ENCODE peak calls at places on chromosomes 4 and X, in nine cellular contexts. One of them, this sample, is unnamed.

GRCh38 chrX:111169141-111169540 is 73.2 kb downstream of the PAK3 start:
- DNase-seq in dermis blood vessel endothelial cell: no peak
- DNase-seq in MCF 10A: no peak
- DNase-seq in hypothalamus: no peak
- DNase-seq in COR-L47: no peak
- DNase-seq in NCI-H510A: no peak
- DNase-seq in NCI-H1092 treated with DMSO at 0.1 percent for 48 hours: peak
- DNase-seq in CD8-positive, alpha-beta memory T cell: no peak
- DNase-seq in caudate nucleus: no peak
- DNase-seq in this sample: no peak

GRCh38 chr4:39621582-39621981 is 17.1 kb downstream of the SMIM14 start:
- DNase-seq in dermis blood vessel endothelial cell: peak
- DNase-seq in MCF 10A: peak
- DNase-seq in hypothalamus: no peak
- DNase-seq in COR-L47: no peak
- DNase-seq in NCI-H510A: no peak
- DNase-seq in NCI-H1092 treated with DMSO at 0.1 percent for 48 hours: no peak
- DNase-seq in CD8-positive, alpha-beta memory T cell: no peak
- DNase-seq in caudate nucleus: no peak
- DNase-seq in this sample: no peak

GRCh38 chrX:116239944-116240391 is 69.4 kb downstream of the AGTR2 start:
- DNase-seq in dermis blood vessel endothelial cell: no peak
- DNase-seq in MCF 10A: peak
- DNase-seq in hypothalamus: no peak
- DNase-seq in COR-L47: peak
- DNase-seq in NCI-H510A: no peak
- DNase-seq in NCI-H1092 treated with DMSO at 0.1 percent for 48 hours: no peak
- DNase-seq in CD8-positive, alpha-beta memory T cell: no peak
- DNase-seq in caudate nucleus: no peak
- DNase-seq in this sample: peak

GRCh38 chrX:31124536-31124935 is 52.7 kb upstream of the FTHL17 start:
- DNase-seq in dermis blood vessel endothelial cell: peak
- DNase-seq in MCF 10A: peak
- DNase-seq in hypothalamus: no peak
- DNase-seq in COR-L47: peak
- DNase-seq in NCI-H510A: no peak
- DNase-seq in NCI-H1092 treated with DMSO at 0.1 percent for 48 hours: no peak
- DNase-seq in CD8-positive, alpha-beta memory T cell: no peak
- DNase-seq in caudate nucleus: no peak
- DNase-seq in this sample: no peak

GRCh38 chrX:13005671-13006473 is 31.0 kb downstream of the TMSB4X start:
- DNase-seq in dermis blood vessel endothelial cell: no peak
- DNase-seq in MCF 10A: no peak
- DNase-seq in hypothalamus: no peak
- DNase-seq in COR-L47: no peak
- DNase-seq in NCI-H510A: no peak
- DNase-seq in NCI-H1092 treated with DMSO at 0.1 percent for 48 hours: no peak
- DNase-seq in CD8-positive, alpha-beta memory T cell: no peak
- DNase-seq in caudate nucleus: peak
- DNase-seq in this sample: no peak

GRCh38 chr4:141599853-141600252 is 36.5 kb upstream of the IL15 start:
- DNase-seq in dermis blood vessel endothelial cell: no peak
- DNase-seq in MCF 10A: no peak
- DNase-seq in hypothalamus: no peak
- DNase-seq in COR-L47: no peak
- DNase-seq in NCI-H510A: no peak
- DNase-seq in NCI-H1092 treated with DMSO at 0.1 percent for 48 hours: no peak
- DNase-seq in CD8-positive, alpha-beta memory T cell: no peak
- DNase-seq in caudate nucleus: no peak
- DNase-seq in this sample: no peak

GRCh38 chr4:78568640-78569261 is 17.2 kb downstream of the ANXA3 start:
- DNase-seq in dermis blood vessel endothelial cell: peak
- DNase-seq in MCF 10A: no peak
- DNase-seq in hypothalamus: no peak
- DNase-seq in COR-L47: no peak
- DNase-seq in NCI-H510A: no peak
- DNase-seq in NCI-H1092 treated with DMSO at 0.1 percent for 48 hours: no peak
- DNase-seq in CD8-positive, alpha-beta memory T cell: no peak
- DNase-seq in caudate nucleus: no peak
- DNase-seq in this sample: no peak

GRCh38 chr4:118948545-118949144 is 60.0 kb downstream of the SYNPO2 start:
- DNase-seq in dermis blood vessel endothelial cell: no peak
- DNase-seq in MCF 10A: no peak
- DNase-seq in hypothalamus: no peak
- DNase-seq in COR-L47: no peak
- DNase-seq in NCI-H510A: no peak
- DNase-seq in NCI-H1092 treated with DMSO at 0.1 percent for 48 hours: no peak
- DNase-seq in CD8-positive, alpha-beta memory T cell: no peak
- DNase-seq in caudate nucleus: no peak
- DNase-seq in this sample: no peak

GRCh38 chrX:40205471-40205870 is 107.7 kb upstream of the BCOR start:
- DNase-seq in dermis blood vessel endothelial cell: peak
- DNase-seq in MCF 10A: no peak
- DNase-seq in hypothalamus: no peak
- DNase-seq in COR-L47: no peak
- DNase-seq in NCI-H510A: no peak
- DNase-seq in NCI-H1092 treated with DMSO at 0.1 percent for 48 hours: no peak
- DNase-seq in CD8-positive, alpha-beta memory T cell: no peak
- DNase-seq in caudate nucleus: no peak
- DNase-seq in this sample: no peak

GRCh38 chrX:313546-313945 is 5.0 kb downstream of the GTPBP6 start:
- DNase-seq in dermis blood vessel endothelial cell: no peak
- DNase-seq in MCF 10A: no peak
- DNase-seq in hypothalamus: no peak
- DNase-seq in COR-L47: no peak
- DNase-seq in NCI-H510A: no peak
- DNase-seq in NCI-H1092 treated with DMSO at 0.1 percent for 48 hours: no peak
- DNase-seq in CD8-positive, alpha-beta memory T cell: no peak
- DNase-seq in caudate nucleus: no peak
- DNase-seq in this sample: no peak